ENCODE peak calls at places on chromosomes 16 and 17, in four cellular contexts. R is NCI-H524 treated with DMSO at 0.1 percent for 48 hours, N is progenitor cell of endocrine pancreas, W is breast epithelium. L is an unnamed sample.

GRCh38 chr16:14455577-14455976 is 174.5 kb downstream of the PARN start:
- DNase-seq in R (no peak), N (no peak), W (no peak), L (no peak)

GRCh38 chr17:81996757-81997441 is 19.5 kb downstream of the ASPSCR1 start:
- DNase-seq in R (no peak), N (no peak), W (no peak), L (no peak)

GRCh38 chr17:65609749-65610148 is 48.3 kb upstream of the AXIN2 start:
- DNase-seq in R (no peak), N (no peak), W (no peak), L (no peak)

GRCh38 chr17:31480067-31480466 is 88.6 kb downstream of the RAB11FIP4 start:
- DNase-seq in R (no peak), N (no peak), W (no peak), L (no peak)

GRCh38 chr17:72351884-72352346 is 231.1 kb downstream of the SOX9 start:
- DNase-seq in R (no peak), N (no peak), W (no peak), L (no peak)

GRCh38 chr17:51435641-51436091 is 175.3 kb downstream of the UTP18 start:
- DNase-seq in R (no peak), N (peak), W (no peak), L (no peak)

GRCh38 chr17:45574376-45574775 is 83.9 kb upstream of the PLEKHM1 start:
- DNase-seq in R (no peak), N (no peak), W (no peak), L (no peak)

GRCh38 chr17:68657166-68657940 is 56.2 kb upstream of the FAM20A start:
- DNase-seq in R (no peak), N (no peak), W (no peak), L (no peak)

GRCh38 chr17:68204736-68205135 is 43.1 kb upstream of the AMZ2 start:
- DNase-seq in R (no peak), N (no peak), W (no peak), L (no peak)

GRCh38 chr17:70128727-70129238 is 40.5 kb upstream of the KCNJ2 start:
- DNase-seq in R (no peak), N (no peak), W (no peak), L (peak)

GRCh38 chr17:39677581-39678339 is 9.5 kb downstream of the PNMT start:
- DNase-seq in R (peak), N (no peak), W (no peak), L (no peak)

GRCh38 chr16:53103811-53104210 is 49.0 kb downstream of the CHD9 start:
- DNase-seq in R (no peak), N (no peak), W (no peak), L (no peak)

L was measured in CMK.